ENCODE peak calls at places on chromosomes 3 and 15, in seven cellular contexts. T is A549, P is heart left ventricle, Q is kidney, U is astrocyte, R is substantia nigra, N is left ventricle myocardium inferior. D is an unnamed sample.

GRCh38 chr3:159340877-159341500 is 539.1 kb downstream of the MFSD1 start:
- DNase-seq in T (no peak), P (no peak), Q (no peak), U (peak; percentile 6), R (no peak), N (no peak), D (no peak)

GRCh38 chr3:45943207-45943846 is at the start of gene CXCR6:
- DNase-seq in T (no peak), P (no peak), Q (no peak), U (peak; percentile 13), R (no peak), N (no peak), D (no peak)

GRCh38 chr3:16897254-16897926 is 12.6 kb downstream of the PLCL2 start:
- DNase-seq in T (no peak), P (no peak), Q (no peak), U (no peak), R (no peak), N (no peak), D (no peak)

GRCh38 chr3:53100818-53101466 is 29.3 kb downstream of the RFT1 start:
- DNase-seq in T (no peak), P (no peak), Q (no peak), U (no peak), R (no peak), N (no peak), D (no peak)

GRCh38 chr3:50474717-50475116 is 28.7 kb downstream of the CACNA2D2 start:
- DNase-seq in T (no peak), P (no peak), Q (no peak), U (peak; percentile 16), R (no peak), N (no peak), D (no peak)

GRCh38 chr15:77784361-77785292 is 151.9 kb upstream of the LINGO1 start:
- DNase-seq in T (peak; percentile 84), P (no peak), Q (no peak), U (no peak), R (no peak), N (no peak), D (no peak)

GRCh38 chr15:57133127-57133968 is 214.9 kb downstream of the TCF12 start:
- DNase-seq in T (no peak), P (no peak), Q (peak; percentile 66), U (peak; percentile 78), R (no peak), N (no peak), D (no peak)

GRCh38 chr3:168121175-168121853 is 25.6 kb upstream of the GOLIM4 start:
- DNase-seq in T (no peak), P (peak; percentile 41), Q (no peak), U (peak; percentile 58), R (no peak), N (peak; percentile 34), D (no peak)

GRCh38 chr3:160459450-160459970 is 9.9 kb upstream of the TRIM59 start:
- DNase-seq in T (no peak), P (no peak), Q (no peak), U (no peak), R (no peak), N (no peak), D (no peak)

GRCh38 chr3:160470181-160470580 is 20.6 kb upstream of the TRIM59 start:
- DNase-seq in T (no peak), P (no peak), Q (no peak), U (no peak), R (no peak), N (no peak), D (no peak)

GRCh38 chr3:160460033-160460432 is 10.4 kb upstream of the TRIM59 start:
- DNase-seq in T (no peak), P (no peak), Q (no peak), U (no peak), R (no peak), N (no peak), D (no peak)

GRCh38 chr3:160464971-160465370 is 15.4 kb upstream of the TRIM59 start:
- DNase-seq in T (no peak), P (no peak), Q (no peak), U (no peak), R (no peak), N (no peak), D (no peak)

DNA sequence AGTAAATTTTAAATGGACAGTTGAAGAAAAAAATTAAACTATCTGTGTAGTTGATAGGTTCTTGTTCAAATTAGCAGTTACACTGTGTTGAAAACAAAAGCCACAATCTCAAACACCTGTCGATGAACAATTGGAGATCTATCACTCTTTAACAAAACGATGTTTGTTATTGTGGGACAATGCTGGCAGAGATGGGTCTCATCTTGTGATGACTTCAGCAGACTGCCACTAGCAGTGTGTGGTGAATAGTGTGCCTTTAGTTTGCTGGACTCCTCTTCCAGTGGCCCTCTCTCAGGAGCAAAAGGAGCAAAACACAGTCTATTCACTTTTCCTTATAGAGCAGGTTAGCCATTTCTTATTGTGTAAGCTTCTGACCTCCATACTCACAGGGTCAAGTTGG is 14.7 kb upstream of the TRIM59 start:
- DNase-seq in T (no peak), P (no peak), Q (no peak), U (no peak), R (no peak), N (no peak), D (peak; percentile 60)
- H3K27ac ChIP-seq in T (no peak overlapping the region), P (no peak overlapping the region), Q (no peak overlapping the region), U (no peak overlapping the region), R (peak overlapping the region; percentile 93), N (no peak overlapping the region), D (peak overlapping the region; percentile 94)

GRCh38 chr3:102484384-102484783 is 49.6 kb downstream of the ZPLD1 start:
- DNase-seq in T (no peak), P (no peak), Q (no peak), U (no peak), R (no peak), N (no peak), D (no peak)

GRCh38 chr3:102483556-102483955 is 48.7 kb downstream of the ZPLD1 start:
- DNase-seq in T (no peak), P (no peak), Q (no peak), U (no peak), R (no peak), N (no peak), D (no peak)

GRCh38 chr3:102480139-102480538 is 45.3 kb downstream of the ZPLD1 start:
- DNase-seq in T (no peak), P (no peak), Q (no peak), U (no peak), R (no peak), N (no peak), D (no peak)

GRCh38 chr3:102478160-102478559 is 43.3 kb downstream of the ZPLD1 start:
- DNase-seq in T (no peak), P (no peak), Q (no peak), U (no peak), R (no peak), N (no peak), D (no peak)

GRCh38 chr3:102481050-102481449 is 46.2 kb downstream of the ZPLD1 start:
- DNase-seq in T (no peak), P (no peak), Q (no peak), U (no peak), R (no peak), N (no peak), D (no peak)
- H3K27ac ChIP-seq in T (no peak overlapping the region), P (no peak overlapping the region), Q (no peak overlapping the region), U (no peak overlapping the region), R (no peak overlapping the region), N (no peak overlapping the region), D (no peak overlapping the region)

GRCh38 chr15:68487087-68487843 is 55.3 kb upstream of the ITGA11 start:
- DNase-seq in T (no peak), P (no peak), Q (no peak), U (peak; percentile 62), R (no peak), N (no peak), D (no peak)

GRCh38 chr15:68485721-68486360 is 53.9 kb upstream of the ITGA11 start:
- DNase-seq in T (no peak), P (no peak), Q (no peak), U (no peak), R (no peak), N (no peak), D (no peak)

GRCh38 chr15:68484220-68484619 is 52.3 kb upstream of the ITGA11 start:
- DNase-seq in T (no peak), P (no peak), Q (no peak), U (no peak), R (no peak), N (no peak), D (no peak)

GRCh38 chr15:68483165-68483564 is 51.2 kb upstream of the ITGA11 start:
- DNase-seq in T (no peak), P (no peak), Q (no peak), U (no peak), R (no peak), N (no peak), D (no peak)

DNA sequence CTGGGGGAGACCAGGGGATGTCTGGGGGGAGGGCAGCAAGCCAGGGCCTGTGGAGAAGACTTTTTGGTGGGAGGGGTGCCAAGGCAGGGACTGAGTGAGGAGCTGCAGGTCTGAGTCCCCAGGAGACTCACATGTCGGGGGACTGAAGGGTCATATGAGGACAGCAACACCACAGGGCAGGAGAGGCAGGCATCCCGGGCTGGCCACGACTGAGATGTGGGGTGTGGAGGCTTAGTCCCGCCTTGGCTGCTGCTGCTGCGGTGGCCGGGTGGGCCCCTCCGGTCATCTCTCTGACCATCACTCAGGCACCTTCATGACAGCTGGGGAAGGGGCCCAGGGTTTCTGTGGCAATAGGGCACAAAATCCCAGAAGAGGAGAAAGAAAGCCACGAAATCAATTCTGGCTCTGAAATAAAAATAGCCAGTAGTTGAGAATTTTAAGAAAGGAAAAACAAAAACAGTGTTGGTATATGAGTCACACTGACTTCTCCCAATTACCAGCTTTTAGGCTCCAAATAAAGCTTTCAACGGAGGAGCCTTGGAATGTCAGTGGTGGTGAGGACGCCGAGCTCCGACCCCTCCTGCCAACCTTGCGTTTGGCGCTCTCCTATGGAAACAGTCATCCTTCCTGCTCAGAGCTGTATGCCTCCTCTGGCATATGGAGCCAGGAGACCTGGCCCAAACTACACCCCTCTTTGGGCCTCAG is 52.9 kb upstream of the ITGA11 start:
- DNase-seq in T (no peak), P (no peak), Q (no peak), U (peak; percentile 88), R (no peak), N (no peak), D (no peak)
- H3K27ac ChIP-seq in T (peak overlapping the region; percentile 50), P (no peak overlapping the region), Q (peak overlapping the region; percentile 32), U (peak overlapping the region; percentile 73), R (no peak overlapping the region), N (peak overlapping the region; percentile 30), D (no peak overlapping the region)

GRCh38 chr3:169348276-169348675 is 315.2 kb downstream of the MECOM start:
- DNase-seq in T (no peak), P (no peak), Q (no peak), U (no peak), R (no peak), N (no peak), D (no peak)

GRCh38 chr3:169350228-169350627 is 313.3 kb downstream of the MECOM start:
- DNase-seq in T (no peak), P (no peak), Q (no peak), U (no peak), R (no peak), N (no peak), D (no peak)

GRCh38 chr3:169345662-169346331 is 317.7 kb downstream of the MECOM start:
- DNase-seq in T (no peak), P (no peak), Q (no peak), U (no peak), R (no peak), N (no peak), D (no peak)

GRCh38 chr3:169347597-169347996 is 315.9 kb downstream of the MECOM start:
- DNase-seq in T (no peak), P (no peak), Q (no peak), U (no peak), R (no peak), N (no peak), D (no peak)

DNA sequence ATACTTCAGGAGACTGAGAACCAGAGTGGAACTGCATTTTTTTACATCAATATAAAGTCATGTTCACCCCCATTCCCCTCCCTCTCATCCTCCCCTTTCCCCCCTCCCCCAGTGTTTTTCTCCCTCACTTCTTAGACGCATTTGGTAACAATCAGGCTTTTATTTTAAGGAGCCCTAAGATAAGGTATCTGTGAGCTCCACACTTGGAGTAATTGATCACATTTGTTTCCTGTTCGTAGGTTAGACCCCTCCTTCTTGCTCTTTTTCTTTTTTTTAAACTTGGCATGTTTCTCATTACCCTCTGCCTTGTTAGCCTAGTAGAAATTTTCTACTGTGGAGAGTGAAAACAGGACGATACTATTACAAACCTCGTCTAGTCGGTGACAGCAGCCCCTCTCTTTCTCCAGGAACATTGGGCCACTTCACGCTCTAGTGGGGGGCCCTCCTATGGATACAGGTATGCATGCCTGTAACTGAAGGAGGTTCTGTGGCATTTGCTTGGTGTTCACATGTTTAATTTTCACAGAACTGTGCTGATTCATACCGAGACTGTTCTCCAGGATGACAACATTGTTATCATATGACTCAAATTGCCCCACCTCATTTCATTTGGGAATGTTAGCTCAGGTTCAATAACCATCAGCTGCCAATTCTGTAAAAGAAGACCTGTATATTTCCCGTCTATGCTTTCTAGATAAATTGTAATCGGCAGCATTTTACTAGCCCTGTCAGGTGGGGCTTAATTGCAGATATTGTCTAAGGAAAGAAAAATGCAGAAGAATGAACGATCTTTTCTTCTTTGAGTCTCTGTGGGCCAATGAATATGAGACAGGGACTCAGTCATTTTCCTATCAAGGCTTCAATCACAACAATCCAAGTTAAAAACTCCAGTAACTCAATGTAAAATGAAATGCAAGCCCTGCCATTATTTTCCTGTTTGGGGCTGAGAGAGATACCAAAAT is 314.2 kb downstream of the MECOM start:
- DNase-seq in T (no peak), P (no peak), Q (no peak), U (peak; percentile 57), R (no peak), N (no peak), D (no peak)
- H3K27ac ChIP-seq in T (no peak overlapping the region), P (no peak overlapping the region), Q (peak overlapping the region; percentile 20), U (no peak overlapping the region), R (no peak overlapping the region), N (no peak overlapping the region), D (no peak overlapping the region)